ENCODE peak calls at places on chromosomes 5 and 9, in seven cellular contexts. F is DMS153, R is fibroblast of villous mesenchyme, E is T-helper 9 cell, S is anterior cingulate cortex, D is NCI-H2029, P is hepatocyte. J is an unnamed sample.

GRCh38 chr5:58410441-58410840 is 49.4 kb downstream of the PLK2 start:
- DNase-seq in F (peak; percentile 6), R (peak; percentile 61), E (no peak), S (no peak), D (no peak), P (peak; percentile 48), J (no peak)

GRCh38 chr5:41256400-41256799 is 43.1 kb upstream of the C6 start:
- DNase-seq in F (no peak), R (no peak), E (no peak), S (no peak), D (no peak), P (no peak), J (no peak)

GRCh38 chr9:82560457-82560904 is 502.5 kb downstream of the RASEF start:
- DNase-seq in F (peak; percentile 99), R (no peak), E (no peak), S (no peak), D (peak; percentile 90), P (peak; percentile 31), J (no peak)

GRCh38 chr5:95668216-95668615 is 14.6 kb downstream of the SPATA9 start:
- DNase-seq in F (no peak), R (peak; percentile 33), E (no peak), S (no peak), D (no peak), P (no peak), J (no peak)

GRCh38 chr5:15938961-15939360 is 240.6 kb downstream of the MARCHF11 start:
- DNase-seq in F (no peak), R (peak; percentile 19), E (no peak), S (no peak), D (no peak), P (no peak), J (no peak)

GRCh38 chr9:88826651-88827245 is 164.5 kb upstream of the S1PR3 start:
- DNase-seq in F (no peak), R (peak; percentile 83), E (no peak), S (no peak), D (no peak), P (no peak), J (no peak)

GRCh38 chr9:32741706-32742105 is 41.6 kb upstream of the TMEM215 start:
- DNase-seq in F (no peak), R (no peak), E (no peak), S (no peak), D (no peak), P (peak; percentile 36), J (no peak)

GRCh38 chr5:171055881-171056454 is 194.2 kb downstream of the RANBP17 start:
- DNase-seq in F (no peak), R (peak; percentile 15), E (no peak), S (no peak), D (no peak), P (no peak), J (no peak)

GRCh38 chr5:100464418-100464817 is 70.8 kb upstream of the FAM174A start:
- DNase-seq in F (no peak), R (peak; percentile 39), E (no peak), S (no peak), D (no peak), P (peak; percentile 15), J (no peak)

GRCh38 chr9:111966324-111966723 is 69.7 kb downstream of the UGCG start:
- DNase-seq in F (no peak), R (no peak), E (no peak), S (no peak), D (no peak), P (no peak), J (no peak)

J was measured in WERI-Rb-1.